ENCODE peak calls at places on chromosomes 13 and 19, in seven cellular contexts. One of them, this sample, is unnamed. For H3K9me3, the result is how much of the 10 kb centered on the place peaks cover.

GRCh38 chr19:44548736-44549135 is 19.3 kb upstream of the CEACAM20 start:
- DNase-seq in heart right ventricle: no peak
- DNase-seq in IMR-90: peak
- DNase-seq in mucosa of descending colon: no peak
- DNase-seq in WERI-Rb-1: no peak
- DNase-seq in heart left ventricle: no peak
- DNase-seq in ovary: no peak
- DNase-seq in this sample: no peak

GRCh38 chr13:64410654-64411053 is 2819.5 kb downstream of the PCDH9 start:
- DNase-seq in heart right ventricle: no peak
- DNase-seq in IMR-90: no peak
- DNase-seq in mucosa of descending colon: no peak
- DNase-seq in WERI-Rb-1: no peak
- DNase-seq in heart left ventricle: no peak
- DNase-seq in ovary: no peak
- DNase-seq in this sample: no peak

GRCh38 chr19:43476606-43477005 is 11.2 kb upstream of the LYPD3 start:
- DNase-seq in heart right ventricle: no peak
- DNase-seq in IMR-90: peak
- DNase-seq in mucosa of descending colon: no peak
- DNase-seq in WERI-Rb-1: no peak
- DNase-seq in heart left ventricle: no peak
- DNase-seq in ovary: no peak
- DNase-seq in this sample: no peak

GRCh38 chr13:72850959-72851677 is 69.2 kb downstream of the PIBF1 start:
- DNase-seq in heart right ventricle: no peak
- DNase-seq in IMR-90: no peak
- DNase-seq in mucosa of descending colon: peak
- DNase-seq in WERI-Rb-1: no peak
- DNase-seq in heart left ventricle: no peak
- DNase-seq in ovary: no peak
- DNase-seq in this sample: no peak

GRCh38 chr13:73220966-73221720 is 162.3 kb downstream of the KLF5 start:
- DNase-seq in heart right ventricle: no peak
- DNase-seq in IMR-90: peak
- DNase-seq in mucosa of descending colon: peak
- DNase-seq in WERI-Rb-1: peak
- DNase-seq in heart left ventricle: no peak
- DNase-seq in ovary: no peak
- DNase-seq in this sample: no peak

GRCh38 chr19:29475469-29475868 is 50.3 kb upstream of the VSTM2B start:
- DNase-seq in heart right ventricle: no peak
- DNase-seq in IMR-90: no peak
- DNase-seq in mucosa of descending colon: no peak
- DNase-seq in WERI-Rb-1: no peak
- DNase-seq in heart left ventricle: no peak
- DNase-seq in ovary: no peak
- DNase-seq in this sample: no peak

GRCh38 chr19:2782357-2782935 is 627 bp downstream of the SGTA start:
- DNase-seq in heart right ventricle: no peak
- DNase-seq in IMR-90: no peak
- DNase-seq in mucosa of descending colon: no peak
- DNase-seq in WERI-Rb-1: no peak
- DNase-seq in heart left ventricle: no peak
- DNase-seq in ovary: no peak
- DNase-seq in this sample: no peak

GRCh38 chr19:40588110-40588854 is 11.6 kb downstream of the SHKBP1 start:
- DNase-seq in heart right ventricle: no peak
- DNase-seq in IMR-90: no peak
- DNase-seq in mucosa of descending colon: no peak
- DNase-seq in WERI-Rb-1: no peak
- DNase-seq in heart left ventricle: no peak
- DNase-seq in ovary: no peak
- DNase-seq in this sample: no peak

GRCh38 chr13:45007225-45007624 is 17.9 kb downstream of the GPALPP1 start:
- DNase-seq in heart right ventricle: no peak
- DNase-seq in IMR-90: no peak
- DNase-seq in mucosa of descending colon: no peak
- DNase-seq in WERI-Rb-1: no peak
- DNase-seq in heart left ventricle: no peak
- DNase-seq in ovary: no peak
- DNase-seq in this sample: no peak

GRCh38 chr13:47158583-47158982 is 261.7 kb upstream of the HTR2A start:
- DNase-seq in heart right ventricle: no peak
- DNase-seq in IMR-90: no peak
- DNase-seq in mucosa of descending colon: no peak
- DNase-seq in WERI-Rb-1: no peak
- DNase-seq in heart left ventricle: no peak
- DNase-seq in ovary: no peak
- DNase-seq in this sample: no peak

GRCh38 chr19:31372245-31372781 is 23.1 kb upstream of the TSHZ3 start:
- DNase-seq in heart right ventricle: no peak
- DNase-seq in IMR-90: no peak
- DNase-seq in mucosa of descending colon: no peak
- DNase-seq in WERI-Rb-1: no peak
- DNase-seq in heart left ventricle: no peak
- DNase-seq in ovary: no peak
- DNase-seq in this sample: no peak

GRCh38 chr13:50386527-50387123 is 371.4 kb downstream of the KCNRG start:
- DNase-seq in heart right ventricle: no peak
- DNase-seq in IMR-90: peak
- DNase-seq in mucosa of descending colon: no peak
- DNase-seq in WERI-Rb-1: peak
- DNase-seq in heart left ventricle: no peak
- DNase-seq in ovary: no peak
- DNase-seq in this sample: no peak

GRCh38 chr13:87666826-87667225 is 4.3 kb upstream of the SLITRK5 start:
- DNase-seq in heart right ventricle: no peak
- DNase-seq in IMR-90: no peak
- DNase-seq in mucosa of descending colon: no peak
- DNase-seq in WERI-Rb-1: no peak
- DNase-seq in heart left ventricle: no peak
- DNase-seq in ovary: no peak
- DNase-seq in this sample: no peak

GRCh38 chr13:80339578-80339840 is 1.4 kb downstream of the SPRY2 start:
- DNase-seq in heart right ventricle: no peak
- DNase-seq in IMR-90: no peak
- DNase-seq in mucosa of descending colon: no peak
- DNase-seq in WERI-Rb-1: no peak
- DNase-seq in heart left ventricle: no peak
- DNase-seq in ovary: no peak
- DNase-seq in this sample: no peak

GRCh38 chr13:44715287-44716224 is 139.4 kb upstream of the TSC22D1 start:
- DNase-seq in heart right ventricle: no peak
- DNase-seq in IMR-90: no peak
- DNase-seq in mucosa of descending colon: no peak
- DNase-seq in WERI-Rb-1: no peak
- DNase-seq in heart left ventricle: no peak
- DNase-seq in ovary: no peak
- DNase-seq in this sample: no peak

GRCh38 chr13:108895220-108895704 is 265.9 kb downstream of the MYO16 start:
- DNase-seq in heart right ventricle: no peak
- DNase-seq in IMR-90: peak
- DNase-seq in mucosa of descending colon: no peak
- DNase-seq in WERI-Rb-1: no peak
- DNase-seq in heart left ventricle: no peak
- DNase-seq in ovary: no peak
- DNase-seq in this sample: no peak

GRCh38 chr19:6708346-6708745 is 12.1 kb downstream of the C3 start:
- DNase-seq in heart right ventricle: no peak
- DNase-seq in IMR-90: no peak
- DNase-seq in mucosa of descending colon: no peak
- DNase-seq in WERI-Rb-1: no peak
- DNase-seq in heart left ventricle: no peak
- DNase-seq in ovary: no peak
- DNase-seq in this sample: no peak

GRCh38 chr13:104773775-104774174 is 1707.6 kb upstream of the SLC10A2 start:
- DNase-seq in heart right ventricle: no peak
- DNase-seq in IMR-90: peak
- DNase-seq in mucosa of descending colon: no peak
- DNase-seq in WERI-Rb-1: no peak
- DNase-seq in heart left ventricle: no peak
- DNase-seq in ovary: no peak
- DNase-seq in this sample: peak

GRCh38 chr13:34065915-34066314 is 248.0 kb downstream of the RFC3 start:
- DNase-seq in heart right ventricle: no peak
- DNase-seq in IMR-90: no peak
- DNase-seq in mucosa of descending colon: no peak
- DNase-seq in WERI-Rb-1: no peak
- DNase-seq in heart left ventricle: no peak
- DNase-seq in ovary: no peak
- DNase-seq in this sample: no peak

GRCh38 chr13:54241719-54242118 is 1213.1 kb downstream of the OLFM4 start:
- DNase-seq in heart right ventricle: no peak
- DNase-seq in IMR-90: no peak
- DNase-seq in mucosa of descending colon: no peak
- DNase-seq in WERI-Rb-1: no peak
- DNase-seq in heart left ventricle: no peak
- DNase-seq in ovary: no peak
- DNase-seq in this sample: peak

GRCh38 chr19:35083678-35084077 is 31.9 kb upstream of the FXYD3 start:
- DNase-seq in heart right ventricle: no peak
- DNase-seq in IMR-90: no peak
- DNase-seq in mucosa of descending colon: no peak
- DNase-seq in WERI-Rb-1: no peak
- DNase-seq in heart left ventricle: no peak
- DNase-seq in ovary: no peak
- DNase-seq in this sample: no peak

DNA sequence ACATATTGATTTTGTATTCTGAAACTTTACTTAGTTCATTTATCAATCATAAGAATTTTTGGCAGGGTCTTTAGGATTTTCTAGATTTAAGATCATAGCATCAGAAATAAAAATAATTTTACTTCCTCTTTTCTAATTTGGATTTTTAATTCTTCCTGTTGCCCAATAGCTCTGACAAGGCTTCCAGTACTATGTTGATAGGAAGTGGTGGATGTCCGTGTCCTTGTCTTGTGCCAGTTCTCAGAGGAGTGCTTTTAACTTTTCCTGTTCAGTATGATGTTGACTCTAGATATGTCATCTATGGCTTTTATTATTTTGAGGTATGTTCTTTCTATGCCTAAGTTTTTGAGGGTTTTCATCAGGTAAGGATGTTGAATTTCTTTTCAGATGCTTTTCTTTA is 7.6 kb upstream of the KIR2DL4 start:
- DNase-seq in heart right ventricle: no peak
- DNase-seq in IMR-90: no peak
- DNase-seq in mucosa of descending colon: no peak
- DNase-seq in WERI-Rb-1: no peak
- DNase-seq in heart left ventricle: no peak
- DNase-seq in ovary: no peak
- DNase-seq in this sample: no peak
- H3K9me3 ChIP-seq in heart right ventricle: under half
- H3K9me3 ChIP-seq in IMR-90: under half
- H3K9me3 ChIP-seq in mucosa of descending colon: under half
- H3K9me3 ChIP-seq in WERI-Rb-1: under half
- H3K9me3 ChIP-seq in heart left ventricle: under half
- H3K9me3 ChIP-seq in ovary: under half
- H3K9me3 ChIP-seq in this sample: under half

GRCh38 chr19:51919606-51920005 is 7.7 kb upstream of the ZNF613 start:
- DNase-seq in heart right ventricle: no peak
- DNase-seq in IMR-90: no peak
- DNase-seq in mucosa of descending colon: no peak
- DNase-seq in WERI-Rb-1: no peak
- DNase-seq in heart left ventricle: no peak
- DNase-seq in ovary: no peak
- DNase-seq in this sample: no peak
- H3K9me3 ChIP-seq in heart right ventricle: half or more
- H3K9me3 ChIP-seq in IMR-90: half or more
- H3K9me3 ChIP-seq in mucosa of descending colon: half or more
- H3K9me3 ChIP-seq in WERI-Rb-1: half or more
- H3K9me3 ChIP-seq in heart left ventricle: under half
- H3K9me3 ChIP-seq in ovary: under half
- H3K9me3 ChIP-seq in this sample: under half

GRCh38 chr13:24986826-24987225 is 109.1 kb upstream of the PABPC3 start:
- DNase-seq in heart right ventricle: no peak
- DNase-seq in IMR-90: no peak
- DNase-seq in mucosa of descending colon: no peak
- DNase-seq in WERI-Rb-1: no peak
- DNase-seq in heart left ventricle: no peak
- DNase-seq in ovary: no peak
- DNase-seq in this sample: no peak

GRCh38 chr13:24982333-24982999 is 113.5 kb upstream of the PABPC3 start:
- DNase-seq in heart right ventricle: peak
- DNase-seq in IMR-90: no peak
- DNase-seq in mucosa of descending colon: peak
- DNase-seq in WERI-Rb-1: no peak
- DNase-seq in heart left ventricle: peak
- DNase-seq in ovary: no peak
- DNase-seq in this sample: no peak

GRCh38 chr13:24984134-24984533 is 111.8 kb upstream of the PABPC3 start:
- DNase-seq in heart right ventricle: no peak
- DNase-seq in IMR-90: no peak
- DNase-seq in mucosa of descending colon: no peak
- DNase-seq in WERI-Rb-1: no peak
- DNase-seq in heart left ventricle: no peak
- DNase-seq in ovary: no peak
- DNase-seq in this sample: no peak

GRCh38 chr13:24983094-24983493 is 112.8 kb upstream of the PABPC3 start:
- DNase-seq in heart right ventricle: no peak
- DNase-seq in IMR-90: no peak
- DNase-seq in mucosa of descending colon: no peak
- DNase-seq in WERI-Rb-1: no peak
- DNase-seq in heart left ventricle: no peak
- DNase-seq in ovary: no peak
- DNase-seq in this sample: no peak

DNA sequence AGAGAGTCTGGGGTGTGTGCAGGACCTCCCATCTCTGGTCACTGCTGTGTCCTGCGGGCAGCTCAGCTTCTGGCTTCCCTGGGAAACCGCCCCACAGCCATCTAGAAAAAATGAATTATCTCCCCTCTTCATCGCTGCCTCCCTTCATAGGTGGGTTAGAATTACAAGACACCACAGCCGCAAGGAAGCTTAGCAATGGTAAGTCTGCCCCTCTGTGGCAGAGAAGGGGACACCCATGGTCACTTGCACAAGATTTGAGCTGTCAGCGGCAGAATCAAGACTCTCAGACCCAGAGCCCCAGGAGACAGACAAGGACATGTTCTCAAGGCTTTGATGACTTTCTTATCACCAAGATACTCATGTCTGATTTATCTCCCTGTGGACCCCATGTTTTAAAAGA is 110.8 kb upstream of the PABPC3 start:
- DNase-seq in heart right ventricle: no peak
- DNase-seq in IMR-90: no peak
- DNase-seq in mucosa of descending colon: no peak
- DNase-seq in WERI-Rb-1: peak
- DNase-seq in heart left ventricle: no peak
- DNase-seq in ovary: no peak
- DNase-seq in this sample: no peak
- H3K9me3 ChIP-seq in heart right ventricle: under half
- H3K9me3 ChIP-seq in IMR-90: under half
- H3K9me3 ChIP-seq in mucosa of descending colon: under half
- H3K9me3 ChIP-seq in WERI-Rb-1: under half
- H3K9me3 ChIP-seq in heart left ventricle: under half
- H3K9me3 ChIP-seq in ovary: under half
- H3K9me3 ChIP-seq in this sample: under half

DNA sequence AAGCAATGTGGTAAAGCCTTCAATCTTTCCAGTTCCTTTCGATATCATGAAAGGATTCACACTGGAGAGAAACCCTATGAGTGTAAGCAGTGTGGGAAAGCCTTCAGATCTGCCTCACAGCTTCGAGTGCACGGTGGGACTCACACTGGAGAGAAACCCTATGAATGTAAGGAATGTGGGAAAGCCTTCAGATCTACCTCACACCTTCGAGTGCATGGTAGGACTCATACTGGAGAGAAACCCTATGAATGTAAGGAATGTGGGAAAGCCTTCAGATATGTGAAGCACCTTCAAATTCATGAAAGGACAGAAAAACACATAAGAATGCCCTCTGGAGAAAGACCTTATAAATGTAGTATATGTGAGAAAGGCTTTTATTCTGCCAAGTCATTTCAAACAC is 15.6 kb upstream of the ZNF763 start:
- DNase-seq in heart right ventricle: no peak
- DNase-seq in IMR-90: peak
- DNase-seq in mucosa of descending colon: no peak
- DNase-seq in WERI-Rb-1: no peak
- DNase-seq in heart left ventricle: no peak
- DNase-seq in ovary: no peak
- DNase-seq in this sample: no peak
- H3K9me3 ChIP-seq in heart right ventricle: half or more
- H3K9me3 ChIP-seq in IMR-90: half or more
- H3K9me3 ChIP-seq in mucosa of descending colon: half or more
- H3K9me3 ChIP-seq in WERI-Rb-1: half or more
- H3K9me3 ChIP-seq in heart left ventricle: under half
- H3K9me3 ChIP-seq in ovary: under half
- H3K9me3 ChIP-seq in this sample: half or more

This sample was measured in SK-N-MC.